ENCODE peak calls at places on chromosomes 7 and 10, in four cellular contexts. One of them, this sample, is unnamed.

GRCh38 chr10:120466006-120466405 is 9.0 kb downstream of the PLPP4 start:
- DNase-seq in upper lobe of right lung: no peak
- DNase-seq in A549: no peak
- DNase-seq in HepG2: no peak
- DNase-seq in this sample: no peak

GRCh38 chr7:29480456-29480855 is 83.2 kb upstream of the PRR15 start:
- DNase-seq in HepG2: no peak
- DNase-seq in A549: no peak
- DNase-seq in upper lobe of right lung: no peak
- DNase-seq in this sample: no peak

GRCh38 chr7:70681847-70682350 is 450.0 kb upstream of the GALNT17 start:
- DNase-seq in A549: no peak
- DNase-seq in HepG2: no peak
- DNase-seq in upper lobe of right lung: no peak
- DNase-seq in this sample: no peak

GRCh38 chr7:132904209-132904608 is 177.7 kb downstream of the CHCHD3 start:
- DNase-seq in A549: no peak
- DNase-seq in upper lobe of right lung: no peak
- DNase-seq in HepG2: no peak
- DNase-seq in this sample: no peak

GRCh38 chr7:128916643-128916915 is 6.1 kb upstream of the KCP start:
- DNase-seq in upper lobe of right lung: no peak
- DNase-seq in A549: no peak
- DNase-seq in HepG2: no peak
- DNase-seq in this sample: no peak

GRCh38 chr10:34213193-34213804 is 601.8 kb downstream of the PARD3 start:
- DNase-seq in HepG2: peak; percentile 98
- DNase-seq in upper lobe of right lung: no peak
- DNase-seq in A549: no peak
- DNase-seq in this sample: no peak

GRCh38 chr7:5543361-5543760 is 119.7 kb upstream of the TNRC18 start:
- DNase-seq in HepG2: no peak
- DNase-seq in upper lobe of right lung: no peak
- DNase-seq in A549: no peak
- DNase-seq in this sample: no peak

GRCh38 chr7:132636581-132636980 is 60.3 kb upstream of the PLXNA4 start:
- DNase-seq in A549: no peak
- DNase-seq in upper lobe of right lung: no peak
- DNase-seq in HepG2: no peak
- DNase-seq in this sample: no peak

GRCh38 chr7:53877688-53878087 is 664.5 kb upstream of the VSTM2A start:
- DNase-seq in A549: no peak
- DNase-seq in HepG2: no peak
- DNase-seq in upper lobe of right lung: no peak
- DNase-seq in this sample: no peak

GRCh38 chr10:79047875-79048638 is 20.7 kb upstream of the ZMIZ1 start:
- DNase-seq in HepG2: no peak
- DNase-seq in upper lobe of right lung: peak; percentile 68
- DNase-seq in A549: no peak
- DNase-seq in this sample: peak; percentile 57

GRCh38 chr7:116984917-116985316 is 31.6 kb downstream of the ST7 start:
- DNase-seq in upper lobe of right lung: no peak
- DNase-seq in HepG2: peak; percentile 27
- DNase-seq in A549: peak; percentile 22
- DNase-seq in this sample: no peak

GRCh38 chr10:5488272-5489161 is 10.9 kb downstream of the CALML5 start:
- DNase-seq in upper lobe of right lung: no peak
- DNase-seq in A549: no peak
- DNase-seq in HepG2: no peak
- DNase-seq in this sample: peak; percentile 92

GRCh38 chr10:129652021-129652420 is 185.0 kb downstream of the MGMT start:
- DNase-seq in HepG2: no peak
- DNase-seq in A549: no peak
- DNase-seq in upper lobe of right lung: no peak
- DNase-seq in this sample: no peak

GRCh38 chr10:122062831-122063674 is 74.1 kb downstream of the TACC2 start:
- DNase-seq in A549: peak; percentile 99
- DNase-seq in HepG2: peak; percentile 97
- DNase-seq in upper lobe of right lung: peak; percentile 87
- DNase-seq in this sample: peak; percentile 84

GRCh38 chr7:80740778-80741545 is 102.5 kb downstream of the CD36 start:
- DNase-seq in A549: peak; percentile 37
- DNase-seq in HepG2: no peak
- DNase-seq in upper lobe of right lung: no peak
- DNase-seq in this sample: no peak

GRCh38 chr7:81433692-81434331 is 336.0 kb downstream of the HGF start:
- DNase-seq in HepG2: no peak
- DNase-seq in upper lobe of right lung: no peak
- DNase-seq in A549: no peak
- DNase-seq in this sample: no peak

GRCh38 chr7:88105231-88105630 is 114.6 kb downstream of the SRI start:
- DNase-seq in HepG2: peak; percentile 44
- DNase-seq in upper lobe of right lung: no peak
- DNase-seq in A549: no peak
- DNase-seq in this sample: no peak

GRCh38 chr10:35909291-35909690 is 267.2 kb upstream of the FZD8 start:
- DNase-seq in HepG2: no peak
- DNase-seq in upper lobe of right lung: no peak
- DNase-seq in A549: no peak
- DNase-seq in this sample: no peak

GRCh38 chr10:17793823-17794759 is 15.1 kb upstream of the MRC1 start:
- DNase-seq in upper lobe of right lung: no peak
- DNase-seq in HepG2: peak; percentile 56
- DNase-seq in A549: peak; percentile 79
- DNase-seq in this sample: no peak

GRCh38 chr7:12249706-12250105 is 38.6 kb downstream of the TMEM106B start:
- DNase-seq in HepG2: no peak
- DNase-seq in upper lobe of right lung: no peak
- DNase-seq in A549: no peak
- DNase-seq in this sample: no peak

GRCh38 chr7:12244694-12245093 is 33.6 kb downstream of the TMEM106B start:
- DNase-seq in upper lobe of right lung: no peak
- DNase-seq in A549: no peak
- DNase-seq in HepG2: no peak
- DNase-seq in this sample: no peak

GRCh38 chr7:12239821-12240220 is 28.7 kb downstream of the TMEM106B start:
- DNase-seq in HepG2: no peak
- DNase-seq in A549: no peak
- DNase-seq in upper lobe of right lung: no peak
- DNase-seq in this sample: no peak

DNA sequence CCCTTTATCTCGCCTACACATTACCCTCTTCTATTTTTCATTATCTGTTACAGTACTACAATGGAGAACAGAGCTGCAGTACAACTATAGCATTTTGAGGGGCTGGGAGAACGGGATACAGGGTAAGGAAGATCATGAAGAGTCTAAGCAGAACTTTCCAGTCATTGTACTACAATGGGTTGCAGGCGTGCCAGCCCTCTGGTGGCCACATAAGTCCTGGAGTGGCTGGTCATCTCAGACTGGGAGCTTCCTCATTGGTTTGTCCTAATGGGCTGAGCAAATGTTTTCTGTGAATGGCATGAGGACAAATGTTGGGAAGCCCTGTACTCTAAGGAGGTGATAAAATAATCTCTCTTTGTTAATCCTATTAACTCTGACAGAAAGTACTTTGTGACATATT is 33.0 kb downstream of the TMEM106B start:
- DNase-seq in A549: peak; percentile 63
- DNase-seq in upper lobe of right lung: peak; percentile 61
- DNase-seq in HepG2: peak; percentile 43
- DNase-seq in this sample: peak; percentile 54
- TF ChIP-seq CTCF in A549: peak; percentile 29
- TF ChIP-seq CTCF in upper lobe of right lung: peak; percentile 30
- TF ChIP-seq CTCF in HepG2: peak; percentile 74
- TF ChIP-seq CTCF in this sample: peak; percentile 46

DNA sequence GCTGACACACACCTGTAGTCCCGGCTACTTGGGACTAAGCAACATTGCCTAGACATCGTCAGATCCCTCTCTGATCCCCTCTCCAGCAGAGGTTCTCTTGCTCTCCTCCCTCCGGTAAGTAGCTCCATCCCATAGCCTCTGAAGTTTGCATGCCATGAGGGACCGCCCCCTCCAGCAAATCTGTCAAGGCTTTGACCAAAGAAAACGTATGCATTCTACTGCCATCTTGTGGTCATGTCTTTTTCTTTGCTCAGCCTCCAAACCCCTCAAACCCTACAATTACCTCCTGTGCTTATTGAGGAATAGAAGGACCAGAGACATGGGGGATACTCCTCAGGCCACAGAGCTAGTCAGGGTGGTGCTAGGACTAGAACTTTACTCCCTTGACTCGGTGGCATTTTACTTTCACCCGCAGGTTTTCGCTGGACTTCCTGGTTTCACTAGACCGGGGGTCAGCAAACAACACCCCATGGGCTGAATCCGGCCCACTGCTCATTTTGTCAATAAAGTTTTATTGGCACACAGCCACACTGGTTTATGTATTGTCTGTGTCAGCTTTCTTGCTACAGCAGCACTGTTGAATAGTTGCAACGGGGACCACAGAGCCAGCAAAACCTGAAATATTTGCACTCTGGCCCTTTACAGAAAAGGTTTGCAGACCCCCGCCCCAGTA is 202.6 kb upstream of the FOXK1 start:
- DNase-seq in A549: peak; percentile 79
- DNase-seq in upper lobe of right lung: no peak
- DNase-seq in HepG2: peak; percentile 72
- DNase-seq in this sample: no peak
- H3K4me3 ChIP-seq in A549: no peak overlapping the region
- H3K4me3 ChIP-seq in upper lobe of right lung: no peak overlapping the region
- H3K4me3 ChIP-seq in HepG2: no peak overlapping the region
- H3K4me3 ChIP-seq in this sample: no peak overlapping the region

DNA sequence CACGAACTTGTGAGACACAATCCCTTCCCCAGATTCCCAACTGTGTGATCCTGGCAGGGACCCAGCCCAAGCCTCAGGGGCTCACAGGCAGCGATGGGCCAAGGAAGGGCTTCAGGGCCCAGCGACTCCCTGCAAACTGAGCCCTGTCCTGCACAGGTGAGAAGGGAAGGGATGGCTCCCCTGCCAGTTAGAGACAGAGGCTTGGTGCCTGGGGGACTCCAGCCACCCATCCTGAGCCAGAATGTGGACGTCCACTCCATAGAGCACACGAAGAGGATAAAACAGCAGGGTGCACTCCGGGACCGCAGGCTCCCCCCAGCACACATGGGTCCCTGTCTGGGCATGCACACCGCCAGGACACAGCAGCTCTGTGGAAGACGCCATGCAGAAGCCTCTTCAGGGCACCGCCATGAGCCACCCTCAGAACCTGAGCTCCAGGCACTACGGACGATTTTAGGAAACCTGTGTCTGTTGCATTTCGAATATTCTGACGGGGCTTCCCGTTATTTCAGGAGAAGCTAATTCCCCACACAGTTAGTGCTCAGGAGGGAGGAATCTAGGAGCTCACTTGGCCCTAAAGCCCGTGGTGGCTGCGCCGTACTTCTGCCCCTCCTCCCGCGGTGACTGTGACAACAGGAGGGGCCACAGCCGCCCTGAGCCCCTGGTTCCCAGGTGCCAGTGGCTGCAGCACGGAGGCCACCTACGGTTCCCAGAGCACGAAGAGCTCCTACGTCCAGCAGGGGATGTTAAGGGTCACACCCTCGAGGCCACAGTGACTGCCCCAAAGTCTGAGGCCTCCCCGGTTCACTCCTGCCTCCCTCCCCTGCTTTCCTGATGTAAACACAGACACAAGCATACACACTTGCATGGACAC is 326.0 kb downstream of the PTPRN2 start:
- DNase-seq in A549: no peak
- DNase-seq in HepG2: no peak
- DNase-seq in upper lobe of right lung: no peak
- DNase-seq in this sample: peak; percentile 29
- H3K9me3 ChIP-seq in A549: peaks cover 5% of the 10 kb centered on the region
- H3K9me3 ChIP-seq in HepG2: no peaks in the 10 kb centered on the region
- H3K9me3 ChIP-seq in upper lobe of right lung: no peaks in the 10 kb centered on the region
- H3K9me3 ChIP-seq in this sample: peaks cover 5% of the 10 kb centered on the region

GRCh38 chr7:101625076-101625914 is 3.8 kb downstream of the MYL10 start:
- DNase-seq in upper lobe of right lung: no peak
- DNase-seq in A549: no peak
- DNase-seq in HepG2: no peak
- DNase-seq in this sample: no peak
- TF ChIP-seq CTCF in upper lobe of right lung: no peak
- TF ChIP-seq CTCF in A549: no peak
- TF ChIP-seq CTCF in HepG2: no peak
- TF ChIP-seq CTCF in this sample: no peak

GRCh38 chr7:137836113-137836509 is 10.7 kb downstream of the DGKI start:
- DNase-seq in HepG2: no peak
- DNase-seq in upper lobe of right lung: no peak
- DNase-seq in A549: no peak
- DNase-seq in this sample: no peak

GRCh38 chr7:137835486-137836112 is 11.2 kb downstream of the DGKI start:
- DNase-seq in A549: no peak
- DNase-seq in HepG2: no peak
- DNase-seq in upper lobe of right lung: no peak
- DNase-seq in this sample: no peak

GRCh38 chr7:137834552-137834951 is 12.2 kb downstream of the DGKI start:
- DNase-seq in upper lobe of right lung: no peak
- DNase-seq in HepG2: no peak
- DNase-seq in A549: no peak
- DNase-seq in this sample: no peak

GRCh38 chr7:137829337-137829992 is 17.3 kb downstream of the DGKI start:
- DNase-seq in A549: no peak
- DNase-seq in HepG2: no peak
- DNase-seq in upper lobe of right lung: no peak
- DNase-seq in this sample: no peak

DNA sequence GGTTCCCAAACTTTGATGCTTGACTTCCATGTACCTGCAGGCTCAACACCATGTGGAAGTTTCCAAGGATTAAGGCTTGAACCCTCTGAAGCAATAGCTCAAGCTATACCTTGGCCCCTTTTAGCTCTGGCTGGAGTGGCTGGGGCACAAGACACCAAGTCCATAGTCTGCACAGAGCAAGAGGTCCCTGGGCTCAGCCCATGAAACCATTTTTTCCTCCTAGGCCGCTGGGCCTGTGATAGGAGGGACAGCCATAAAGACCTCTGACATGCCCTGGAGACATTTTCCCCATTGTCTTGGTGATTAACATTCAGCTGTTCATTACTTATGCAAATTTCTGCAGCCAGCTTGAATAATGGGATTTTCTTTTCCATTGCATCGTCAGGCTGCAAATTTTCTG is 14.4 kb downstream of the DGKI start:
- DNase-seq in HepG2: no peak
- DNase-seq in upper lobe of right lung: no peak
- DNase-seq in A549: no peak
- DNase-seq in this sample: no peak
- H3K4me3 ChIP-seq in HepG2: no peak overlapping the region
- H3K4me3 ChIP-seq in upper lobe of right lung: no peak overlapping the region
- H3K4me3 ChIP-seq in A549: no peak overlapping the region
- H3K4me3 ChIP-seq in this sample: no peak overlapping the region

DNA sequence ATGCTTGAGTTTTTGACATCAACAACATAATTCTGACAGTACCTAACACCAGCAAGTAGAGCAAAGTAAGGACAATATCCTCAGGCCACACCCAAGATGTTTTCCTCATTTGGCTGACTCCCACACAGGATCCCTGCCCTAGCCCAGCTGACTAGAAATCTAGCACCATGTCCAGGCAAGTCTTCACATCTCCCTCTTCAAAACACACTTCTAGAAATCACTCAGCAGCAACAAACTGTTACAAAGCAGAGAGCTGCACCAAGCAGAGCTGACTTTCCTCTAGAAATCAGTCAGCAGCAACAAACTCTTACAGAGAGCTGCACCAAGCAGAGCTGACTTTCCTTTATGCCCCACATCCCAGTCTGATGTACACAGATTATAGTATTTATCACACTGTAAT is 7.7 kb downstream of the TMEM168 start:
- DNase-seq in HepG2: no peak
- DNase-seq in A549: no peak
- DNase-seq in upper lobe of right lung: no peak
- DNase-seq in this sample: no peak
- H3K9me3 ChIP-seq in HepG2: no peaks in the 10 kb centered on the region
- H3K9me3 ChIP-seq in A549: no peaks in the 10 kb centered on the region
- H3K9me3 ChIP-seq in upper lobe of right lung: no peaks in the 10 kb centered on the region
- H3K9me3 ChIP-seq in this sample: no peaks in the 10 kb centered on the region